ENCODE peak calls at places on chromosomes 13 and 19, in four cellular contexts. R is HepG2, Z is SK-N-SH, I is K562. K is an unnamed sample.

GRCh38 chr13:53250272-53250875 is 221.8 kb downstream of the OLFM4 start:
- DNase-seq in Z (peak; percentile 57), R (peak; percentile 74), I (peak; percentile 73), K (peak; percentile 56)

GRCh38 chr13:36819811-36820140 is 754 bp downstream of the RFXAP start:
- DNase-seq in Z (no peak), I (peak; percentile 52), R (no peak), K (no peak)

GRCh38 chr19:17779281-17779930 is 15.5 kb upstream of the B3GNT3 start:
- DNase-seq in I (peak; percentile 85), Z (peak; percentile 49), R (no peak), K (peak; percentile 93)

GRCh38 chr19:24159707-24160106 is 72.7 kb downstream of the ZNF254 start:
- DNase-seq in Z (peak; percentile 17), R (peak; percentile 29), I (peak; percentile 11), K (no peak)

GRCh38 chr19:54317965-54318240 is 4.9 kb upstream of the LILRA5 start:
- DNase-seq in R (no peak), I (no peak), Z (no peak), K (no peak)

GRCh38 chr13:74986609-74987008 is 495.4 kb downstream of the TBC1D4 start:
- DNase-seq in Z (no peak), R (no peak), I (no peak), K (no peak)

GRCh38 chr19:19186742-19187141 is 5.2 kb downstream of the BORCS8 start:
- DNase-seq in Z (no peak), I (no peak), R (no peak), K (no peak)

GRCh38 chr19:55544776-55545439 is 435 bp downstream of the SBK3 start:
- DNase-seq in R (peak; percentile 35), Z (no peak), I (peak; percentile 80), K (no peak)

GRCh38 chr19:57759096-57759495 is 10.4 kb upstream of the ZNF586 start:
- DNase-seq in R (no peak), Z (no peak), I (no peak), K (no peak)

GRCh38 chr19:53541971-53542370 is 4.0 kb downstream of the ZNF331 start:
- DNase-seq in I (no peak), Z (no peak), R (no peak), K (no peak)

GRCh38 chr13:110236431-110236830 is 70.5 kb downstream of the COL4A1 start:
- DNase-seq in R (no peak), Z (no peak), I (no peak), K (no peak)

GRCh38 chr19:2607712-2608601 is 94.5 kb downstream of the GNG7 start:
- DNase-seq in I (no peak), Z (no peak), R (no peak), K (no peak)

GRCh38 chr13:71879129-71879535 is 12.1 kb upstream of the DACH1 start:
- DNase-seq in I (peak; percentile 27), R (peak; percentile 27), Z (peak; percentile 33), K (peak; percentile 8)

GRCh38 chr13:30569901-30570576 is 47.7 kb upstream of the USPL1 start:
- DNase-seq in I (peak; percentile 49), R (peak; percentile 52), Z (no peak), K (peak; percentile 66)

GRCh38 chr19:6674868-6675305 is 4.9 kb upstream of the TNFSF14 start:
- DNase-seq in I (peak; percentile 90), R (no peak), Z (no peak), K (no peak)

GRCh38 chr19:16626796-16627193 is 1.2 kb downstream of the MED26 start:
- DNase-seq in R (no peak), Z (peak; percentile 36), I (peak; percentile 39), K (no peak)

GRCh38 chr19:531753-532571 is at the start of gene CDC34:
- DNase-seq in Z (peak; percentile 68), R (no peak), I (no peak), K (no peak)

GRCh38 chr19:53853707-53854106 is 14.0 kb upstream of the MYADM start:
- DNase-seq in R (no peak), I (no peak), Z (no peak), K (no peak)

GRCh38 chr19:48571378-48572162 is 19.6 kb downstream of the SULT2B1 start:
- DNase-seq in I (no peak), Z (no peak), R (peak; percentile 90), K (no peak)

GRCh38 chr19:46748325-46749109 is 2.3 kb upstream of the STRN4 start:
- DNase-seq in Z (peak; percentile 75), R (peak; percentile 54), I (peak; percentile 83), K (no peak)

GRCh38 chr19:48654299-48655059 is 8.5 kb upstream of the CA11 start:
- DNase-seq in R (no peak), Z (peak; percentile 74), I (peak; percentile 57), K (no peak)

GRCh38 chr19:21082011-21082975 is at the start of gene ZNF714:
- DNase-seq in I (peak; percentile 97), Z (peak; percentile 83), R (peak; percentile 97), K (peak; percentile 95)

GRCh38 chr13:39374741-39375189 is 228.2 kb downstream of the LHFPL6 start:
- DNase-seq in R (no peak), Z (no peak), I (no peak), K (no peak)

GRCh38 chr19:42279148-42279901 is 10.3 kb downstream of the CIC start:
- DNase-seq in Z (no peak), I (peak; percentile 9), R (no peak), K (no peak)

GRCh38 chr19:12918253-12918652 is 840 bp downstream of the SYCE2 start:
- DNase-seq in I (no peak), R (no peak), Z (no peak), K (no peak)

GRCh38 chr19:12907166-12907565 is 11.9 kb downstream of the SYCE2 start:
- DNase-seq in I (no peak), Z (no peak), R (no peak), K (no peak)

GRCh38 chr19:12913871-12914690 is 5.0 kb downstream of the SYCE2 start:
- DNase-seq in R (peak; percentile 49), Z (no peak), I (no peak), K (no peak)

GRCh38 chr19:12913011-12913561 is 6.0 kb downstream of the SYCE2 start:
- DNase-seq in R (peak; percentile 62), I (peak; percentile 24), Z (peak; percentile 77), K (no peak)
- TF ChIP-seq ZBTB33 in R (no peak), I (no peak), Z (no peak), K (no peak)

GRCh38 chr19:35357867-35358573 is at the start of gene FFAR3:
- DNase-seq in R (no peak), Z (no peak), I (no peak), K (no peak)
- TF ChIP-seq ELF1 in R (no peak), Z (no peak), I (no peak), K (no peak)

GRCh38 chr19:51472607-51473006 is 5.7 kb upstream of the CEACAM18 start:
- DNase-seq in Z (no peak), I (no peak), R (no peak), K (no peak)
- TF ChIP-seq SIN3A in Z (no peak), I (no peak), R (no peak), K (no peak)

GRCh38 chr19:13707901-13708300 is 56.4 kb upstream of the MRI1 start:
- DNase-seq in I (no peak), R (no peak), Z (no peak), K (no peak)
- TF ChIP-seq ZBTB33 in I (no peak), R (no peak), Z (no peak), K (no peak)

GRCh38 chr13:94329754-94330551 is 149.5 kb downstream of the DCT start:
- DNase-seq in Z (no peak), I (no peak), R (peak; percentile 28), K (no peak)
- TF ChIP-seq ELF1 in Z (no peak), I (no peak), R (no peak), K (no peak)

GRCh38 chr19:14561832-14562351 is 10.0 kb downstream of the NDUFB7 start:
- DNase-seq in Z (peak; percentile 14), I (no peak), R (no peak), K (no peak)
- TF ChIP-seq SIN3A in Z (no peak), I (no peak), R (no peak), K (no peak)

GRCh38 chr13:25247345-25247744 is 39.9 kb downstream of the MTMR6 start:
- DNase-seq in Z (no peak), R (no peak), I (no peak), K (no peak)
- TF ChIP-seq ZBTB33 in Z (no peak), R (no peak), I (no peak), K (no peak)